ENCODE peak calls at places on chromosomes 13 and 19, in ten cellular contexts. Z is T1000, X is ELR, V is C1 segment of cervical spinal cord, L is KBM-7, H is left colon, C is glutamatergic neuron, P is T-helper 1 cell, U is HT-29, K is HuH-7.5. G is an unnamed sample.

GRCh38 chr19:8609210-8610040 is 1.1 kb downstream of the ADAMTS10 start:
- DNase-seq in Z (no peak), X (peak; percentile 16), V (no peak), L (peak; percentile 60), H (peak; percentile 43), C (peak; percentile 81), P (no peak), U (no peak), K (peak; percentile 86), G (no peak)

GRCh38 chr13:45451282-45451681 is 13.5 kb upstream of the COG3 start:
- DNase-seq in Z (no peak), X (peak; percentile 9), V (no peak), L (no peak), H (no peak), C (no peak), P (no peak), U (no peak), K (no peak), G (no peak)

GRCh38 chr19:55256562-55257460 is 2.0 kb downstream of the PPP6R1 start:
- DNase-seq in Z (no peak), X (peak; percentile 6), V (no peak), L (no peak), H (no peak), C (no peak), P (no peak), U (no peak), K (no peak), G (no peak)

GRCh38 chr19:9586764-9587163 is 2.5 kb upstream of the ZNF121 start:
- DNase-seq in Z (peak; percentile 24), X (peak; percentile 78), V (peak; percentile 34), L (peak; percentile 83), H (peak; percentile 66), C (peak; percentile 74), P (peak; percentile 31), U (peak; percentile 84), K (peak; percentile 22), G (peak; percentile 69)

GRCh38 chr19:294341-294818 is 3.2 kb upstream of the PLPP2 start:
- DNase-seq in Z (no peak), X (peak; percentile 24), V (no peak), L (no peak), H (no peak), C (no peak), P (no peak), U (no peak), K (peak; percentile 49), G (no peak)

GRCh38 chr13:20848203-20848602 is 54.3 kb downstream of the XPO4 start:
- DNase-seq in Z (no peak), X (no peak), V (no peak), L (no peak), H (no peak), C (no peak), P (no peak), U (no peak), K (no peak), G (no peak)

GRCh38 chr13:85985791-85986190 is 186.6 kb upstream of the SLITRK6 start:
- DNase-seq in Z (no peak), X (peak; percentile 69), V (no peak), L (no peak), H (no peak), C (no peak), P (no peak), U (no peak), K (no peak), G (no peak)

GRCh38 chr19:5801796-5802616 is 2.9 kb upstream of the NRTN start:
- DNase-seq in Z (no peak), X (peak; percentile 56), V (no peak), L (no peak), H (no peak), C (peak; percentile 74), P (no peak), U (no peak), K (no peak), G (no peak)

GRCh38 chr19:55136399-55137102 is 12.5 kb downstream of the TNNT1 start:
- DNase-seq in Z (no peak), X (no peak), V (no peak), L (no peak), H (no peak), C (no peak), P (no peak), U (no peak), K (no peak), G (no peak)

GRCh38 chr19:33280351-33280921 is 21.9 kb downstream of the CEBPA start:
- DNase-seq in Z (no peak), X (peak; percentile 14), V (no peak), L (peak; percentile 47), H (no peak), C (no peak), P (no peak), U (peak; percentile 36), K (no peak), G (no peak)

GRCh38 chr13:83221256-83221655 is 661.0 kb downstream of the SLITRK1 start:
- DNase-seq in Z (no peak), X (peak; percentile 35), V (no peak), L (peak; percentile 2), H (no peak), C (no peak), P (no peak), U (peak; percentile 40), K (no peak), G (no peak)

GRCh38 chr13:114222461-114222968 is 12.2 kb upstream of the CDC16 start:
- DNase-seq in Z (no peak), X (no peak), V (no peak), L (peak; percentile 75), H (no peak), C (no peak), P (no peak), U (no peak), K (no peak), G (no peak)

GRCh38 chr19:8697671-8698432 is 743 bp downstream of the ACTL9 start:
- DNase-seq in Z (no peak), X (no peak), V (no peak), L (no peak), H (no peak), C (peak; percentile 48), P (no peak), U (no peak), K (no peak), G (no peak)

GRCh38 chr13:72004975-72005374 is 138.0 kb upstream of the DACH1 start:
- DNase-seq in Z (no peak), X (peak; percentile 29), V (no peak), L (no peak), H (no peak), C (no peak), P (no peak), U (no peak), K (no peak), G (no peak)

GRCh38 chr13:74135306-74136088 is 1.3 kb upstream of the KLF12 start:
- DNase-seq in Z (peak; percentile 60), X (peak; percentile 85), V (peak; percentile 67), L (peak; percentile 49), H (peak; percentile 65), C (peak; percentile 87), P (peak; percentile 38), U (peak; percentile 87), K (peak; percentile 47), G (peak; percentile 61)

GRCh38 chr19:55857149-55857548 is 20.8 kb downstream of the NLRP4 start:
- DNase-seq in Z (no peak), X (no peak), V (no peak), L (no peak), H (no peak), C (no peak), P (no peak), U (no peak), K (no peak), G (no peak)

GRCh38 chr13:26664942-26665341 is 95.6 kb downstream of the GPR12 start:
- DNase-seq in Z (no peak), X (no peak), V (no peak), L (no peak), H (no peak), C (no peak), P (no peak), U (no peak), K (no peak), G (no peak)

GRCh38 chr19:6590458-6591319 is at the start of gene CD70:
- DNase-seq in Z (no peak), X (no peak), V (no peak), L (no peak), H (peak; percentile 29), C (peak; percentile 55), P (peak; percentile 13), U (no peak), K (no peak), G (no peak)

GRCh38 chr13:112859128-112859816 is 109.7 kb upstream of the MCF2L start:
- DNase-seq in Z (no peak), X (no peak), V (no peak), L (no peak), H (no peak), C (peak; percentile 7), P (no peak), U (no peak), K (no peak), G (peak; percentile 21)

GRCh38 chr19:42132030-42132628 is at the start of gene POU2F2:
- DNase-seq in Z (no peak), X (peak; percentile 69), V (no peak), L (peak; percentile 58), H (peak; percentile 76), C (no peak), P (peak; percentile 82), U (no peak), K (no peak), G (no peak)

GRCh38 chr13:101529419-101529818 is 76.9 kb downstream of the ITGBL1 start:
- DNase-seq in Z (no peak), X (peak; percentile 85), V (no peak), L (no peak), H (no peak), C (no peak), P (no peak), U (no peak), K (no peak), G (no peak)

GRCh38 chr19:5953680-5954213 is 24.2 kb downstream of the RANBP3 start:
- DNase-seq in Z (no peak), X (no peak), V (peak; percentile 16), L (peak; percentile 42), H (no peak), C (no peak), P (no peak), U (no peak), K (no peak), G (no peak)

G was measured in Caco-2.